ENCODE peak calls at places on chromosomes 6 and 20, in five cellular contexts. W is NCI-H748 treated with DMSO at 0.1 percent for 48 hours; Q is T-cell; R is effector memory CD8-positive, alpha-beta T cell; Y is MCF 10A. H is an unnamed sample.

GRCh38 chr20:44711237-44711636 is 3.9 kb upstream of the CCN5 start:
- DNase-seq in Q (no peak), Y (no peak), R (no peak), W (no peak), H (no peak)

GRCh38 chr6:3372912-3373554 is 83.8 kb downstream of the SLC22A23 start:
- DNase-seq in Q (no peak), W (no peak), R (no peak), Y (no peak), H (no peak)

GRCh38 chr6:101178748-101179147 is 214.8 kb upstream of the GRIK2 start:
- DNase-seq in R (no peak), Q (no peak), W (no peak), Y (peak; percentile 16), H (no peak)

GRCh38 chr20:52622086-52622485 is 350.1 kb upstream of the TSHZ2 start:
- DNase-seq in R (no peak), W (no peak), Y (no peak), Q (no peak), H (no peak)

GRCh38 chr6:33320315-33321181 is 3.0 kb upstream of the ZBTB22 start:
- DNase-seq in R (no peak), Y (peak; percentile 88), W (no peak), Q (no peak), H (no peak)

GRCh38 chr20:63023836-63024571 is 17.2 kb upstream of the BHLHE23 start:
- DNase-seq in Y (no peak), R (no peak), Q (no peak), W (no peak), H (no peak)

GRCh38 chr6:2754396-2754795 is 3.7 kb upstream of the MYLK4 start:
- DNase-seq in Q (no peak), Y (no peak), W (no peak), R (no peak), H (no peak)

GRCh38 chr6:120077489-120077888 is 727.9 kb upstream of the MAN1A1 start:
- DNase-seq in Q (no peak), W (no peak), R (no peak), Y (peak; percentile 55), H (peak; percentile 75)

GRCh38 chr6:41427642-41428401 is 92.4 kb downstream of the NCR2 start:
- DNase-seq in W (peak; percentile 42), Y (peak; percentile 53), R (no peak), Q (no peak), H (peak; percentile 84)

GRCh38 chr20:664151-664550 is 11.2 kb upstream of the SRXN1 start:
- DNase-seq in Q (no peak), W (no peak), R (no peak), Y (no peak), H (no peak)

GRCh38 chr6:145953200-145953599 is 11.0 kb downstream of the SHPRH start:
- DNase-seq in Q (no peak), Y (no peak), R (no peak), W (no peak), H (no peak)

GRCh38 chr6:84094050-84094435 is 60.5 kb downstream of the MRAP2 start:
- DNase-seq in W (no peak), Y (no peak), Q (no peak), R (no peak), H (no peak)

GRCh38 chr6:154234019-154234772 is 122.4 kb downstream of the IPCEF1 start:
- DNase-seq in R (no peak), W (no peak), Y (no peak), Q (no peak), H (no peak)

GRCh38 chr6:140915001-140915950 is 1217.4 kb upstream of the GJE1 start:
- DNase-seq in W (peak; percentile 97), R (no peak), Y (no peak), Q (no peak), H (no peak)

GRCh38 chr6:126064994-126065401 is 78.7 kb downstream of the TRMT11 start:
- DNase-seq in R (no peak), Y (no peak), W (no peak), Q (no peak), H (no peak)

GRCh38 chr6:142945071-142945445 is at the start of gene HIVEP2:
- DNase-seq in Y (peak; percentile 87), R (peak; percentile 79), W (peak; percentile 19), Q (peak; percentile 71), H (peak; percentile 93)

GRCh38 chr6:152117156-152118129 is 310.0 kb downstream of the ESR1 start:
- DNase-seq in W (no peak), Y (no peak), Q (no peak), R (no peak), H (no peak)

GRCh38 chr6:135066397-135066796 is 11.8 kb upstream of the HBS1L start:
- DNase-seq in R (no peak), Y (no peak), W (no peak), Q (no peak), H (no peak)

GRCh38 chr6:168300975-168301647 is 18.5 kb downstream of the DACT2 start:
- DNase-seq in R (no peak), Q (no peak), Y (no peak), W (no peak), H (no peak)

GRCh38 chr6:130796313-130796905 is 30.8 kb upstream of the SMLR1 start:
- DNase-seq in R (no peak), Y (peak; percentile 88), Q (no peak), W (no peak), H (no peak)

GRCh38 chr20:22582960-22583772 is 1.2 kb downstream of the FOXA2 start:
- DNase-seq in W (no peak), Q (no peak), Y (no peak), R (no peak), H (peak; percentile 79)

GRCh38 chr6:135970750-135971149 is 119.2 kb downstream of the PDE7B start:
- DNase-seq in R (no peak), Q (no peak), Y (no peak), W (no peak), H (no peak)

GRCh38 chr6:43927525-43928210 is 157.7 kb downstream of the VEGFA start:
- DNase-seq in Q (peak; percentile 14), Y (peak; percentile 39), W (no peak), R (no peak), H (no peak)

GRCh38 chr6:134437376-134437775 is 119.5 kb upstream of the SGK1 start:
- DNase-seq in Y (peak; percentile 55), Q (no peak), R (no peak), W (no peak), H (no peak)

GRCh38 chr6:8707956-8708772 is 272.8 kb upstream of the SLC35B3 start:
- DNase-seq in Y (peak; percentile 75), Q (no peak), W (peak; percentile 74), R (no peak), H (peak; percentile 57)

GRCh38 chr6:13538600-13538999 is 35.8 kb upstream of the SIRT5 start:
- DNase-seq in W (no peak), R (no peak), Y (no peak), Q (no peak), H (no peak)

GRCh38 chr6:27867941-27868705 is 44.1 kb downstream of the OR2B2 start:
- DNase-seq in R (no peak), Q (no peak), W (peak; percentile 43), Y (no peak), H (peak; percentile 52)

GRCh38 chr6:28940294-28940858 is 16.6 kb upstream of the TRIM27 start:
- DNase-seq in W (peak; percentile 90), Q (peak; percentile 31), Y (peak; percentile 65), R (no peak), H (peak; percentile 87)

GRCh38 chr6:44831002-44831610 is 443.6 kb downstream of the CDC5L start:
- DNase-seq in Y (no peak), R (no peak), W (no peak), Q (no peak), H (no peak)